ENCODE peak calls at places on chromosomes 1 and 21, in five cellular contexts. F is caudate nucleus; Z is T-helper 2 cell; D is T-helper 9 cell; L is stimulated activated CD8-positive, alpha-beta memory T cell treated with anti-CD3 and anti-CD28 coated beads, Interleukin-4, amount 100 ng/mL, for 4 hours. Y is an unnamed sample.

GRCh38 chr1:14113841-14114567 is 414.0 kb downstream of the PRDM2 start:
- DNase-seq in Z (no peak), D (no peak), L (no peak), F (peak), Y (peak)

GRCh38 chr1:212689758-212690540 is 9.7 kb downstream of the BATF3 start:
- DNase-seq in F (no peak), Z (no peak), L (no peak), D (no peak), Y (no peak)

GRCh38 chr21:43311303-43311817 is 115.6 kb downstream of the SIK1 start:
- DNase-seq in D (no peak), L (no peak), F (no peak), Z (no peak), Y (no peak)

GRCh38 chr1:177346960-177347359 is 176.2 kb downstream of the BRINP2 start:
- DNase-seq in L (no peak), D (no peak), Z (no peak), F (no peak), Y (no peak)

GRCh38 chr1:98046031-98046641 is 125.3 kb upstream of the DPYD start:
- DNase-seq in L (no peak), F (peak), D (no peak), Z (no peak), Y (peak)

GRCh38 chr1:248828845-248829244 is 3.1 kb upstream of the SH3BP5L start:
- DNase-seq in L (no peak), Z (no peak), F (no peak), D (no peak), Y (peak)

GRCh38 chr1:115537415-115537814 is 104.4 kb upstream of the VANGL1 start:
- DNase-seq in F (no peak), Z (no peak), L (no peak), D (no peak), Y (no peak)

GRCh38 chr1:65691152-65691900 is 101.4 kb upstream of the PDE4B start:
- DNase-seq in F (peak), D (no peak), Z (no peak), L (no peak), Y (no peak)

GRCh38 chr1:26360051-26360806 is 6.3 kb upstream of the CRYBG2 start:
- DNase-seq in D (peak), Z (no peak), L (peak), F (no peak), Y (no peak)

GRCh38 chr1:209863766-209864485 is 36.2 kb downstream of the UTP25 start:
- DNase-seq in Z (no peak), F (no peak), D (no peak), L (no peak), Y (peak)

GRCh38 chr1:224181453-224181810 is 1.6 kb upstream of the DEGS1 start:
- DNase-seq in D (no peak), L (no peak), F (no peak), Z (no peak), Y (no peak)

GRCh38 chr1:63223426-63223825 is 98.9 kb upstream of the FOXD3 start:
- DNase-seq in D (no peak), F (no peak), Z (no peak), L (no peak), Y (peak)

GRCh38 chr1:192544983-192545393 is 30.6 kb upstream of the RGS1 start:
- DNase-seq in D (no peak), F (no peak), Z (no peak), L (no peak), Y (no peak)

GRCh38 chr1:224635356-224635755 is 19.2 kb downstream of the CNIH3 start:
- DNase-seq in F (no peak), L (no peak), D (no peak), Z (no peak), Y (no peak)

GRCh38 chr1:232699814-232700213 is 69.9 kb upstream of the SIPA1L2 start:
- DNase-seq in D (no peak), F (no peak), Z (no peak), L (no peak), Y (no peak)

GRCh38 chr1:4054957-4055676 is 155.0 kb upstream of the C1orf174 start:
- DNase-seq in F (no peak), D (no peak), L (no peak), Z (no peak), Y (no peak)

GRCh38 chr1:184747089-184747955 is 7.3 kb downstream of the EDEM3 start:
- DNase-seq in L (no peak), F (no peak), Z (no peak), D (no peak), Y (no peak)

GRCh38 chr1:7084232-7084894 is 299.1 kb downstream of the CAMTA1 start:
- DNase-seq in L (no peak), Z (no peak), F (no peak), D (no peak), Y (no peak)

GRCh38 chr1:233242827-233243483 is 52.6 kb downstream of the PCNX2 start:
- DNase-seq in D (no peak), F (no peak), L (no peak), Z (no peak), Y (peak)